ENCODE peak calls at places on chromosomes 1 and 21, in eight cellular contexts. S is Daoy; D is iris pigment epithelial cell; C is activated CD4-positive, alpha-beta T cell treated with anti-CD3 and anti-CD28 coated beads, Interleukin-2, amount 50 U/mL, for 1 hour; J is activated naive CD4-positive, alpha-beta T cell; U is AG10803; X is glomerular endothelial cell; R is small intestine. F is an unnamed sample.

GRCh38 chr1:94961994-94962744 is 35.3 kb upstream of the CNN3 start:
- DNase-seq in J (no peak), C (no peak), U (no peak), R (peak), D (no peak), X (no peak), S (no peak), F (no peak)

GRCh38 chr1:57741521-57741920 is 317.7 kb upstream of the DAB1 start:
- DNase-seq in R (no peak), D (no peak), C (no peak), S (no peak), X (no peak), U (no peak), J (no peak), F (no peak)

GRCh38 chr1:244336232-244336899 is 115.3 kb downstream of the ADSS2 start:
- DNase-seq in D (no peak), R (no peak), U (no peak), J (no peak), X (no peak), S (no peak), C (no peak), F (no peak)

GRCh38 chr1:165894591-165894990 is 67.2 kb downstream of the UCK2 start:
- DNase-seq in C (no peak), S (no peak), U (peak), J (no peak), D (no peak), X (no peak), R (no peak), F (no peak)

GRCh38 chr1:82762829-82763532 is 962.2 kb downstream of the ADGRL2 start:
- DNase-seq in D (no peak), S (no peak), X (no peak), U (no peak), R (no peak), J (no peak), C (no peak), F (no peak)

GRCh38 chr1:190104959-190105358 is 372.7 kb downstream of the BRINP3 start:
- DNase-seq in C (no peak), D (no peak), X (no peak), S (no peak), R (no peak), U (no peak), J (no peak), F (no peak)

GRCh38 chr1:215002471-215002870 is 80.1 kb upstream of the KCNK2 start:
- DNase-seq in C (no peak), X (no peak), S (peak), R (no peak), J (no peak), U (peak), D (peak), F (no peak)

GRCh38 chr21:35940074-35940927 is 120.0 kb downstream of the SETD4 start:
- DNase-seq in U (peak), D (peak), R (peak), X (peak), S (peak), J (no peak), C (no peak), F (no peak)

GRCh38 chr1:85275701-85276289 is 637 bp downstream of the BCL10 start:
- DNase-seq in C (peak), R (no peak), X (no peak), D (peak), S (peak), U (no peak), J (peak), F (no peak)

GRCh38 chr1:184299076-184299790 is 87.6 kb upstream of the C1orf21 start:
- DNase-seq in D (peak), R (no peak), X (no peak), J (no peak), U (peak), C (no peak), S (peak), F (no peak)

GRCh38 chr1:117359560-117360289 is 7.5 kb upstream of the MAN1A2 start:
- DNase-seq in S (no peak), C (no peak), X (no peak), R (no peak), J (no peak), D (no peak), U (no peak), F (no peak)

GRCh38 chr1:171381866-171382210 is 67.9 kb downstream of the FMO4 start:
- DNase-seq in X (no peak), J (no peak), C (no peak), U (no peak), R (no peak), S (no peak), D (no peak), F (no peak)

GRCh38 chr21:40318371-40318770 is 451.1 kb downstream of the PCP4 start:
- DNase-seq in S (no peak), U (no peak), R (no peak), X (no peak), C (no peak), J (no peak), D (no peak), F (no peak)

GRCh38 chr1:168893359-168893791 is 164.4 kb upstream of the DPT start:
- DNase-seq in R (no peak), C (no peak), J (no peak), U (no peak), D (no peak), X (no peak), S (peak), F (no peak)

GRCh38 chr1:78333426-78334012 is 157.3 kb upstream of the PTGFR start:
- DNase-seq in C (no peak), J (no peak), D (peak), U (peak), R (peak), S (peak), X (no peak), F (no peak)

GRCh38 chr1:61887921-61888564 is 145.8 kb downstream of the PATJ start:
- DNase-seq in U (no peak), C (no peak), R (no peak), X (no peak), S (no peak), J (no peak), D (peak), F (no peak)

GRCh38 chr1:201385299-201385891 is 7.9 kb upstream of the TNNT2 start:
- DNase-seq in D (peak), X (no peak), R (peak), C (peak), J (no peak), S (peak), U (peak), F (peak)

GRCh38 chr1:29462096-29462495 is 225.8 kb downstream of the PTPRU start:
- DNase-seq in R (no peak), X (no peak), C (no peak), D (no peak), S (no peak), U (no peak), J (no peak), F (no peak)

GRCh38 chr1:9737057-9737456 is 85.5 kb downstream of the PIK3CD start:
- DNase-seq in U (no peak), X (no peak), C (no peak), S (no peak), J (no peak), R (no peak), D (no peak), F (no peak)

GRCh38 chr1:224932607-224933249 is 3.3 kb downstream of the DNAH14 start:
- DNase-seq in C (no peak), D (no peak), X (no peak), J (no peak), U (no peak), R (no peak), S (no peak), F (no peak)

GRCh38 chr1:29258189-29258973 is 22.1 kb downstream of the PTPRU start:
- DNase-seq in R (no peak), C (no peak), D (no peak), X (no peak), J (no peak), S (no peak), U (no peak), F (no peak)

GRCh38 chr1:79040424-79041089 is 34.0 kb upstream of the ADGRL4 start:
- DNase-seq in U (peak), J (no peak), X (no peak), R (no peak), D (peak), S (no peak), C (no peak), F (no peak)

GRCh38 chr1:160638926-160639325 is 7.9 kb downstream of the SLAMF1 start:
- DNase-seq in C (no peak), J (no peak), U (no peak), D (no peak), X (no peak), R (no peak), S (no peak), F (no peak)

GRCh38 chr1:246425139-246425794 is 81.8 kb downstream of the SMYD3 start:
- DNase-seq in J (no peak), C (no peak), R (no peak), X (no peak), D (no peak), U (no peak), S (peak), F (no peak)

GRCh38 chr21:41840880-41841279 is 38.3 kb downstream of the PRDM15 start:
- DNase-seq in R (no peak), C (no peak), J (no peak), U (no peak), X (no peak), S (no peak), D (no peak), F (no peak)